ENCODE peak calls at places on chromosomes 11 and 22, in six cellular contexts. One of them, this sample, is unnamed. For H3K4me1 and H3K36me3, the result is how much of the 10 kb centered on the place peaks cover.

GRCh38 chr11:2250485-2250884 is 19.9 kb downstream of the ASCL2 start:
- DNase-seq in gastrocnemius medialis: no peak
- DNase-seq in mammary epithelial cell: no peak
- DNase-seq in OCI-LY7: no peak
- DNase-seq in heart right ventricle: no peak
- DNase-seq in endodermal cell: peak
- DNase-seq in this sample: no peak

GRCh38 chr11:96055706-96056387 is 131.9 kb upstream of the MTMR2 start:
- DNase-seq in mammary epithelial cell: peak
- DNase-seq in heart right ventricle: no peak
- DNase-seq in gastrocnemius medialis: no peak
- DNase-seq in endodermal cell: peak
- DNase-seq in OCI-LY7: no peak
- DNase-seq in this sample: no peak

GRCh38 chr22:44200855-44201550 is 20.3 kb downstream of the PARVG start:
- DNase-seq in gastrocnemius medialis: no peak
- DNase-seq in OCI-LY7: no peak
- DNase-seq in heart right ventricle: no peak
- DNase-seq in mammary epithelial cell: no peak
- DNase-seq in endodermal cell: no peak
- DNase-seq in this sample: peak

GRCh38 chr22:46105494-46106278 is 44.6 kb upstream of the PPARA start:
- DNase-seq in heart right ventricle: no peak
- DNase-seq in mammary epithelial cell: peak
- DNase-seq in endodermal cell: no peak
- DNase-seq in OCI-LY7: no peak
- DNase-seq in gastrocnemius medialis: peak
- DNase-seq in this sample: peak

GRCh38 chr11:122696662-122697061 is 41.1 kb downstream of the UBASH3B start:
- DNase-seq in endodermal cell: no peak
- DNase-seq in mammary epithelial cell: no peak
- DNase-seq in OCI-LY7: peak
- DNase-seq in gastrocnemius medialis: no peak
- DNase-seq in heart right ventricle: no peak
- DNase-seq in this sample: no peak

GRCh38 chr11:130588471-130588870 is 140.0 kb downstream of the ADAMTS15 start:
- DNase-seq in heart right ventricle: no peak
- DNase-seq in OCI-LY7: no peak
- DNase-seq in gastrocnemius medialis: no peak
- DNase-seq in endodermal cell: no peak
- DNase-seq in mammary epithelial cell: peak
- DNase-seq in this sample: no peak

GRCh38 chr22:21758056-21758455 is 22.5 kb upstream of the YPEL1 start:
- DNase-seq in gastrocnemius medialis: no peak
- DNase-seq in OCI-LY7: no peak
- DNase-seq in mammary epithelial cell: no peak
- DNase-seq in heart right ventricle: no peak
- DNase-seq in endodermal cell: no peak
- DNase-seq in this sample: peak

GRCh38 chr11:86484795-86485166 is 110.1 kb downstream of the CCDC81 start:
- DNase-seq in OCI-LY7: no peak
- DNase-seq in gastrocnemius medialis: no peak
- DNase-seq in endodermal cell: no peak
- DNase-seq in heart right ventricle: no peak
- DNase-seq in mammary epithelial cell: no peak
- DNase-seq in this sample: no peak

GRCh38 chr11:17432041-17432440 is 43.6 kb upstream of the KCNJ11 start:
- DNase-seq in endodermal cell: no peak
- DNase-seq in mammary epithelial cell: no peak
- DNase-seq in heart right ventricle: no peak
- DNase-seq in OCI-LY7: no peak
- DNase-seq in gastrocnemius medialis: no peak
- DNase-seq in this sample: no peak

GRCh38 chr11:93001812-93002211 is 32.4 kb downstream of the MTNR1B start:
- DNase-seq in OCI-LY7: no peak
- DNase-seq in heart right ventricle: no peak
- DNase-seq in gastrocnemius medialis: no peak
- DNase-seq in endodermal cell: no peak
- DNase-seq in mammary epithelial cell: no peak
- DNase-seq in this sample: no peak

GRCh38 chr11:117134431-117134830 is 9.7 kb upstream of the PAFAH1B2 start:
- DNase-seq in mammary epithelial cell: no peak
- DNase-seq in heart right ventricle: no peak
- DNase-seq in endodermal cell: no peak
- DNase-seq in gastrocnemius medialis: no peak
- DNase-seq in OCI-LY7: no peak
- DNase-seq in this sample: no peak

GRCh38 chr11:34926101-34926830 is 9.8 kb downstream of the PDHX start:
- DNase-seq in gastrocnemius medialis: no peak
- DNase-seq in heart right ventricle: no peak
- DNase-seq in mammary epithelial cell: peak
- DNase-seq in OCI-LY7: peak
- DNase-seq in endodermal cell: no peak
- DNase-seq in this sample: peak

GRCh38 chr11:63970902-63971301 is 3.5 kb upstream of the COX8A start:
- DNase-seq in heart right ventricle: no peak
- DNase-seq in OCI-LY7: no peak
- DNase-seq in mammary epithelial cell: no peak
- DNase-seq in endodermal cell: no peak
- DNase-seq in gastrocnemius medialis: no peak
- DNase-seq in this sample: no peak

GRCh38 chr11:63961608-63962412 is 12.6 kb upstream of the COX8A start:
- DNase-seq in heart right ventricle: no peak
- DNase-seq in OCI-LY7: no peak
- DNase-seq in mammary epithelial cell: peak
- DNase-seq in endodermal cell: peak
- DNase-seq in gastrocnemius medialis: no peak
- DNase-seq in this sample: no peak

GRCh38 chr11:63966444-63966843 is 8.0 kb upstream of the COX8A start:
- DNase-seq in mammary epithelial cell: no peak
- DNase-seq in gastrocnemius medialis: no peak
- DNase-seq in OCI-LY7: no peak
- DNase-seq in heart right ventricle: no peak
- DNase-seq in endodermal cell: no peak
- DNase-seq in this sample: no peak
- H3K4me1 ChIP-seq in mammary epithelial cell: under half
- H3K4me1 ChIP-seq in gastrocnemius medialis: under half
- H3K4me1 ChIP-seq in OCI-LY7: under half
- H3K4me1 ChIP-seq in heart right ventricle: under half
- H3K4me1 ChIP-seq in endodermal cell: under half
- H3K4me1 ChIP-seq in this sample: under half

GRCh38 chr22:25100972-25101371 is 98.7 kb upstream of the CRYBB3 start:
- DNase-seq in OCI-LY7: no peak
- DNase-seq in heart right ventricle: no peak
- DNase-seq in endodermal cell: no peak
- DNase-seq in mammary epithelial cell: no peak
- DNase-seq in gastrocnemius medialis: no peak
- DNase-seq in this sample: no peak
- H3K27ac ChIP-seq in OCI-LY7: no peak
- H3K27ac ChIP-seq in heart right ventricle: no peak
- H3K27ac ChIP-seq in endodermal cell: peak
- H3K27ac ChIP-seq in mammary epithelial cell: no peak
- H3K27ac ChIP-seq in gastrocnemius medialis: peak
- H3K27ac ChIP-seq in this sample: no peak

GRCh38 chr11:45622861-45623260 is 42.6 kb downstream of the CHST1 start:
- DNase-seq in heart right ventricle: no peak
- DNase-seq in gastrocnemius medialis: no peak
- DNase-seq in mammary epithelial cell: no peak
- DNase-seq in OCI-LY7: no peak
- DNase-seq in endodermal cell: no peak
- DNase-seq in this sample: no peak
- H3K36me3 ChIP-seq in heart right ventricle: under half
- H3K36me3 ChIP-seq in gastrocnemius medialis: under half
- H3K36me3 ChIP-seq in mammary epithelial cell: under half
- H3K36me3 ChIP-seq in OCI-LY7: under half
- H3K36me3 ChIP-seq in endodermal cell: under half
- H3K36me3 ChIP-seq in this sample: under half

DNA sequence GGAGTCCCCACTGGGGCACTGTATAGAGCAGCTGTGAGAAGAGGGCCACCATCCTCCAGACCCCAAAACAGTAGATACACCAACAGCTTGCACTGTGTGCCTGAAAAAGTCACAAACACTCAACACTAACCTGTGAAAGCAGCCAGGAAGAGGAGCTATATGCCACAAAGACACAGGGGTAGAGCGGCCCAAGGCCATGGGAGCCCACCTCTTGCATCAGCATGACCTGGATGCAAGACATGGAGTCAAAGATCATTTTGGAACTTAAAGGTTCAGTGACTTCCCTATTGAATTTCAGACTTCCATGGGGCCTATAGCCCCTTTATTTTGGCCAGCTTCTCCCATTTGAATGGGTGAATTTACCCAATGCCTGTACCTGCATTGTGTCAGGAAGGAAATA is 29.7 kb upstream of the CYB5R3 start:
- DNase-seq in endodermal cell: no peak
- DNase-seq in gastrocnemius medialis: no peak
- DNase-seq in heart right ventricle: no peak
- DNase-seq in OCI-LY7: no peak
- DNase-seq in mammary epithelial cell: no peak
- DNase-seq in this sample: no peak
- H3K4me1 ChIP-seq in endodermal cell: under half
- H3K4me1 ChIP-seq in gastrocnemius medialis: under half
- H3K4me1 ChIP-seq in heart right ventricle: half or more
- H3K4me1 ChIP-seq in OCI-LY7: under half
- H3K4me1 ChIP-seq in mammary epithelial cell: under half
- H3K4me1 ChIP-seq in this sample: under half

This sample was measured in cardiac muscle cell.